ENCODE peak calls at places on chromosome 22, in seven cellular contexts. R is K562, I is H1, M is GM12878, U is GM12891, V is SK-N-SH, N is HepG2. H is an unnamed sample.
A peak's percentile ranks its signal among the peaks of the same experiment; 100 is the strongest.

GRCh38 chr22:35458547-35459422 is 58.8 kb downstream of the MCM5 start:
- DNase-seq in R (no peak), I (no peak), M (no peak), U (no peak), V (no peak), N (no peak), H (no peak)

GRCh38 chr22:26725012-26725676 is 67.8 kb downstream of the MIAT start:
- DNase-seq in R (no peak), I (no peak), M (no peak), U (no peak), V (no peak), N (no peak), H (no peak)

GRCh38 chr22:19143967-19144400 is 467 bp downstream of the ESS2 start:
- DNase-seq in R (peak; percentile 80), I (no peak), M (no peak), U (no peak), V (no peak), N (no peak), H (no peak)

GRCh38 chr22:37242395-37242918 is 1.6 kb downstream of the RAC2 start:
- DNase-seq in R (peak; percentile 80), I (no peak), M (peak; percentile 92), U (peak; percentile 80), V (peak; percentile 60), N (no peak), H (peak; percentile 93)

GRCh38 chr22:35477911-35478582 is 62.6 kb upstream of the RASD2 start:
- DNase-seq in R (peak; percentile 22), I (no peak), M (no peak), U (no peak), V (peak; percentile 56), N (no peak), H (no peak)

GRCh38 chr22:44775862-44776261 is 23.5 kb downstream of the ARHGAP8 start:
- DNase-seq in R (no peak), I (no peak), M (no peak), U (no peak), V (no peak), N (no peak), H (no peak)

GRCh38 chr22:36332623-36333331 is 55.0 kb downstream of the MYH9 start:
- DNase-seq in R (no peak), I (no peak), M (peak; percentile 59), U (no peak), V (no peak), N (no peak), H (peak; percentile 46)

GRCh38 chr22:45090364-45090960 is 73.3 kb upstream of the NUP50 start:
- DNase-seq in R (no peak), I (peak; percentile 44), M (no peak), U (no peak), V (no peak), N (peak; percentile 26), H (no peak)

GRCh38 chr22:36977401-36977861 is 41.8 kb downstream of the TST start:
- DNase-seq in R (peak; percentile 66), I (peak; percentile 57), M (peak; percentile 28), U (peak; percentile 62), V (peak; percentile 56), N (peak; percentile 41), H (peak; percentile 64)

GRCh38 chr22:50044485-50045143 is 13.5 kb downstream of the TTLL8 start:
- DNase-seq in R (no peak), I (no peak), M (no peak), U (no peak), V (peak; percentile 20), N (no peak), H (no peak)

GRCh38 chr22:19941365-19942070 is at the start of the genes COMT and TXNRD2:
- DNase-seq in R (peak; percentile 100), I (no peak), M (no peak), U (peak; percentile 91), V (peak; percentile 96), N (no peak), H (peak; percentile 95)

GRCh38 chr22:49975543-49976389 is 15.2 kb downstream of the PIM3 start:
- DNase-seq in R (peak; percentile 44), I (no peak), M (no peak), U (no peak), V (peak; percentile 55), N (no peak), H (peak; percentile 55)

GRCh38 chr22:35212020-35212419 is 45.3 kb upstream of the HMGXB4 start:
- DNase-seq in R (peak; percentile 42), I (no peak), M (no peak), U (no peak), V (no peak), N (no peak), H (no peak)

GRCh38 chr22:49971232-49972162 is 10.9 kb downstream of the PIM3 start:
- DNase-seq in R (peak; percentile 81), I (no peak), M (no peak), U (no peak), V (peak; percentile 71), N (no peak), H (peak; percentile 50)

GRCh38 chr22:42651134-42651533 is 1.9 kb upstream of the CYB5R3 start:
- DNase-seq in R (no peak), I (no peak), M (no peak), U (no peak), V (no peak), N (peak; percentile 52), H (no peak)

GRCh38 chr22:29914165-29914564 is 31.2 kb downstream of the MTMR3 start:
- DNase-seq in R (no peak), I (no peak), M (no peak), U (no peak), V (peak; percentile 18), N (no peak), H (no peak)

GRCh38 chr22:46064236-46064965 is 85.9 kb upstream of the PPARA start:
- DNase-seq in R (no peak), I (no peak), M (no peak), U (no peak), V (peak; percentile 70), N (no peak), H (no peak)

GRCh38 chr22:44423556-44423955 is 74.5 kb downstream of the RTL6 start:
- DNase-seq in R (no peak), I (no peak), M (no peak), U (no peak), V (peak; percentile 3), N (no peak), H (no peak)

GRCh38 chr22:36386351-36386899 is 1.3 kb downstream of the MYH9 start:
- DNase-seq in R (no peak), I (no peak), M (peak; percentile 63), U (no peak), V (no peak), N (no peak), H (peak; percentile 60)

GRCh38 chr22:36352775-36353507 is 34.8 kb downstream of the MYH9 start:
- DNase-seq in R (no peak), I (no peak), M (no peak), U (no peak), V (no peak), N (peak; percentile 92), H (no peak)

GRCh38 chr22:47296405-47297260 is 534.2 kb downstream of the TBC1D22A start:
- DNase-seq in R (no peak), I (no peak), M (no peak), U (no peak), V (peak; percentile 17), N (no peak), H (no peak)

GRCh38 chr22:37570661-37570976 is 9.3 kb downstream of the LGALS2 start:
- DNase-seq in R (no peak), I (no peak), M (no peak), U (no peak), V (no peak), N (no peak), H (no peak)

GRCh38 chr22:29117799-29118477 is 45.1 kb downstream of the KREMEN1 start:
- DNase-seq in R (no peak), I (no peak), M (no peak), U (no peak), V (no peak), N (peak; percentile 54), H (no peak)

GRCh38 chr22:17851754-17852153 is 77.5 kb upstream of the BID start:
- DNase-seq in R (no peak), I (no peak), M (no peak), U (no peak), V (no peak), N (no peak), H (no peak)
- TF ChIP-seq POLR2AphosphoS5 in R (no peak), I (no peak), M (no peak), U (no peak), V (no peak), N (no peak), H (no peak)

DNA sequence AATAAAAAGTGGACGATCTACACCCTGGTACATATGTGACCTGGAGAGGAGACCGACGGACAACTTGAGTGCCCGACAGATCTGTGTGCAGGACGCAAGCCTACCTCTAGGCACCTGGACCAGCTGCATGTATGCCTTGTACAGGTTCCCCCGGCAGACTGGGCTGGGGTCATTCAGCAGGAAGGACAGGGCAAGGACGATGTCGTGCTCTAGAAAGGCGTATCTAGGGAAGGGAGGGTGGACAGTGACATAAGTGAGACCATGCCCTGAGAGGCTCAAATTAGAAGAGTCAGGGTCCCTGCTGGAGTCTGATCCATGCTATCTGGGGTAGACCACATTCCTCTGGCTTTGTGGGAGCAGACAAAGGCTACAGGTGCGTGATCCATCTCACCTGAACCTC is 7.9 kb downstream of the RSPH14 start:
- DNase-seq in R (peak; percentile 49), I (no peak), M (no peak), U (no peak), V (no peak), N (no peak), H (no peak)
- TF ChIP-seq TAF1 in R (no peak), I (no peak), M (no peak), U (no peak), V (no peak), N (no peak), H (no peak)

GRCh38 chr22:31613286-31613903 is 48.6 kb downstream of the PISD start:
- DNase-seq in R (no peak), I (no peak), M (no peak), U (no peak), V (no peak), N (no peak), H (no peak)
- TF ChIP-seq POLR2AphosphoS5 in R (no peak), I (no peak), M (no peak), U (no peak), V (no peak), N (no peak), H (no peak)

GRCh38 chr22:32685527-32685926 is 116.0 kb upstream of the TIMP3 start:
- DNase-seq in R (no peak), I (no peak), M (no peak), U (no peak), V (no peak), N (no peak), H (no peak)

GRCh38 chr22:32680895-32681294 is 120.6 kb upstream of the TIMP3 start:
- DNase-seq in R (no peak), I (no peak), M (no peak), U (no peak), V (no peak), N (no peak), H (no peak)

GRCh38 chr22:32684822-32685187 is 116.7 kb upstream of the TIMP3 start:
- DNase-seq in R (no peak), I (no peak), M (no peak), U (no peak), V (no peak), N (no peak), H (no peak)

GRCh38 chr22:32684148-32684821 is 117.2 kb upstream of the TIMP3 start:
- DNase-seq in R (no peak), I (no peak), M (no peak), U (no peak), V (no peak), N (no peak), H (no peak)

DNA sequence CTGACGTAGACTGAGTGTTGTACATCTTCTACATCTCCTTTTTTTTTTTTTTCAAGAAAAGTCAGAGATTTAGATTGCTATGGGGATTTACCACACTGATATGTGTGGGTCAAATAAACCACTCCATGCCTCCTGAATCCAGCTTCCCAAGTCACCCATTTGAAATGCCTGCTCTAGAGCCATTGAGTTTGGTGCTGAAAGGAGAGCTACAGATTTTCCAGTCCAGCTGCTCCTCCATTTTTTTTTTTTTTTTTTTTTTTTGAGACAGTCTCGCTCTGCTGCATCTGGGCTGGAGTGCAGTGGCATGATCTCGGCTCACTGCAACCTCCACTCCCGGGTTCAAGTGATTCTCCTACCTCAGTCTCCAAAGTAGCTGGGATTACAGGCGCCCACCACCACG is 115.2 kb upstream of the TIMP3 start:
- DNase-seq in R (no peak), I (no peak), M (no peak), U (no peak), V (no peak), N (no peak), H (no peak)
- TF ChIP-seq TAF1 in R (no peak), I (no peak), M (no peak), U (no peak), V (no peak), N (no peak), H (no peak)